ENCODE peak calls at places on chromosomes 16 and 17, in nine cellular contexts. B, Q, D, N, T, G, S, O and E are unnamed samples.

GRCh38 chr17:11383157-11383556 is 142.1 kb downstream of the SHISA6 start:
- DNase-seq in N (no peak), T (no peak), G (no peak), Q (no peak), B (no peak), O (no peak), S (no peak), D (no peak), E (no peak)

GRCh38 chr17:72294487-72294893 is 173.7 kb downstream of the SOX9 start:
- DNase-seq in N (no peak), Q (no peak), S (no peak), B (no peak), T (no peak), D (no peak), O (no peak), G (no peak), E (no peak)

GRCh38 chr17:72976971-72977767 is 115.3 kb downstream of the SLC39A11 start:
- DNase-seq in T (no peak), B (peak), N (peak), S (peak), D (peak), G (no peak), O (peak), Q (no peak), E (peak)

GRCh38 chr17:6467567-6467966 is 23.3 kb downstream of the PIMREG start:
- DNase-seq in B (no peak), G (no peak), N (no peak), Q (no peak), O (no peak), D (no peak), S (no peak), T (no peak), E (no peak)

GRCh38 chr16:54242199-54242598 is 44.4 kb downstream of the IRX3 start:
- DNase-seq in T (no peak), B (no peak), S (no peak), G (peak), O (no peak), D (no peak), Q (no peak), N (no peak), E (no peak)

GRCh38 chr17:39979021-39979660 is 1.5 kb upstream of the PSMD3 start:
- DNase-seq in D (peak), B (peak), N (peak), S (no peak), G (no peak), O (no peak), Q (no peak), T (no peak), E (peak)

GRCh38 chr17:2814049-2814448 is 17.8 kb downstream of the RAP1GAP2 start:
- DNase-seq in Q (no peak), T (no peak), N (no peak), S (no peak), D (no peak), O (no peak), G (no peak), B (no peak), E (no peak)

GRCh38 chr17:77728871-77729270 is 229.6 kb upstream of the TNRC6C start:
- DNase-seq in B (no peak), S (no peak), O (no peak), D (no peak), G (no peak), Q (no peak), N (no peak), T (no peak), E (no peak)

GRCh38 chr16:69319826-69320730 is 8.9 kb downstream of the VPS4A start:
- DNase-seq in D (no peak), N (no peak), B (no peak), T (no peak), S (no peak), Q (no peak), O (no peak), G (no peak), E (no peak)

GRCh38 chr17:60102632-60103047 is 23.9 kb upstream of the HEATR6 start:
- DNase-seq in T (no peak), Q (peak), G (peak), S (peak), O (peak), N (peak), D (peak), B (peak), E (peak)

GRCh38 chr17:17780941-17781590 is 55.7 kb downstream of the SREBF1 start:
- DNase-seq in B (peak), Q (no peak), O (no peak), T (peak), G (no peak), N (peak), D (peak), S (no peak), E (peak)

GRCh38 chr17:15247891-15248529 is 17.1 kb downstream of the PMP22 start:
- DNase-seq in Q (no peak), O (peak), G (no peak), B (no peak), N (no peak), T (no peak), S (no peak), D (peak), E (no peak)

DNA sequence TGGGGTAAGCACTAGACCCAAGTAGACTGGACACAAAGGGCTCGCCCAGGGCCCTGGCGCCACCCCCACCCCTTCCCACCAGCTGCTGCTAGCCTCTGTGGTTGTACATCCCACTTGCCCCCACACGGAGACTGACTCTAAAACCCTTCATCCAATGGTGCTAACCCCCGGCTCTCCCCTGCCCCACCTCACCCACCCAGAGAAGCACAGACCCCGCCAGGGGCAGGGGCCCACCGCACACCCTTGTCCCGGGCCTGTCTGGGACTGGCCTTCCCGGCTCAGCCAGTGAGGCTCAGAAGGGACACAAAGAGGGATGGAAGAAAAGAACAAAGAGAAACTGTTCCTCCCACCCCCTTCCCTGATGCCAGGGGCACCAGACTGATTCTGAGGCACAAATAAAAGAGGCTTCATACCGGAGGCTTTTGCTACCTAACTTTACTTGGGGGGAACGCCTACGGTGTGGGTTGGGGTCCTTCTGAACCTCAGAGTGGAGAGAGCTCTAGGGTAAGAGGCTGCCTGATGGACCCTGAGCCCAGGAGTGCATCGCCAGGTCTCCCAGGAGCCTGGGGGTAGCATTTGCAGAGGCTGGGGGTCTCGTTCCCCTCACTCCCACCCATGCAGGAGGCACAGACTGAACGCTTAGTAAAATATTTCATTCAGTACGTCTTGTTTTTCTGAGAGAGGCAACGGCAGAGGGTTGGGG is 8.2 kb downstream of the CORO6 start:
- DNase-seq in N (no peak), Q (no peak), G (no peak), O (no peak), T (no peak), S (no peak), D (no peak), B (no peak), E (no peak)
- H3K4me3 ChIP-seq in N (no peak), Q (peak), G (no peak), O (no peak), T (no peak), S (no peak), D (no peak), B (no peak), E (no peak)

DNA sequence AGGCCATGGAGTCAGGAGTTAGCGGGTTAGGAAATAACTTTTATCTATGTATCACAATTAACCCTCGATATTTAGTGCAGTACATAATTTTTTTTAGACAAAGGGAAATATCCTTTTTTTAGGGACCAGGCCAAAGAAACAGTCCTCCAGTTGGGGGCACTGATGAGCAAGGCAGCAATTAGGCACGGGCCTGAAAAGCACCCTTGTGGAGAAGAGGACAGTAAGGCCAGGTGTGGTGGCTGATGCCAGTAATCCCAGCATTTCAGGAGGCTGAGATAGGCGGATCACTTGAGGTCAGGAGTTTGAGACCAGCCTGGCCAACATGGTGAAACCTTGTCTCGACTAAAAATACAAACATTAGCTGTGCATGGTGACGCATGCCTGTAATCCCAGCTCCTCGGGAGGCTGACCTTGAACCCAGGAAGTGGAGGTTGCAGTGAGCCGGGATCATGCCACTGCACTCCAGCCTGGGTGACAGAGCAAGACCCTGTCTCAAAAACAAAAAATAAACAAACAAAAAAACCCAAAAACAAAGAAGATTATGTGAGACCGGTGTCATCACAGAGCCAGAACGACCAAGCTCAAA is 158.3 kb upstream of the NOL11 start:
- DNase-seq in G (no peak), N (no peak), D (no peak), B (no peak), Q (no peak), T (no peak), O (no peak), S (no peak), E (peak)
- TF ChIP-seq CTCF in G (peak), N (peak), D (no peak), B (peak), Q (no peak), T (peak), O (peak), S (peak), E (peak)

GRCh38 chr17:56778898-56779297 is 54.8 kb downstream of the C17orf67 start:
- DNase-seq in G (no peak), O (no peak), Q (no peak), T (no peak), S (no peak), N (no peak), B (no peak), D (no peak), E (no peak)
- H3K4me3 ChIP-seq in G (no peak), O (no peak), Q (no peak), T (no peak), S (no peak), N (no peak), B (no peak), D (no peak), E (no peak)

GRCh38 chr16:8621221-8621571 is 302 bp upstream of the METTL22 start:
- DNase-seq in B (no peak), T (no peak), Q (no peak), G (no peak), D (no peak), S (no peak), N (no peak), O (no peak), E (peak)
- TF ChIP-seq CTCF in B (no peak), T (no peak), Q (no peak), G (no peak), D (no peak), S (no peak), N (no peak), O (no peak), E (no peak)

GRCh38 chr16:30785126-30786106 is 1.6 kb downstream of the ZNF629 start:
- DNase-seq in N (no peak), G (no peak), Q (no peak), T (no peak), B (no peak), D (no peak), O (no peak), S (no peak), E (no peak)
- H3K4me3 ChIP-seq in N (peak), G (peak), Q (no peak), T (peak), B (peak), D (peak), O (peak), S (peak), E (peak)

GRCh38 chr16:370980-371728 is 816 bp upstream of the MRPL28 start:
- DNase-seq in Q (no peak), G (peak), B (no peak), N (no peak), O (no peak), S (no peak), D (no peak), T (peak), E (no peak)

GRCh38 chr16:373020-373598 is 2.8 kb upstream of the MRPL28 start:
- DNase-seq in T (no peak), D (no peak), Q (no peak), B (no peak), S (no peak), O (no peak), G (no peak), N (no peak), E (no peak)

GRCh38 chr16:373848-374615 is 3.7 kb upstream of the MRPL28 start:
- DNase-seq in B (no peak), T (peak), G (no peak), O (no peak), N (no peak), D (no peak), S (no peak), Q (no peak), E (no peak)

GRCh38 chr16:371729-372521 is 1.6 kb upstream of the MRPL28 start:
- DNase-seq in N (no peak), S (no peak), G (peak), B (no peak), O (no peak), T (peak), D (no peak), Q (no peak), E (no peak)

GRCh38 chr16:372584-372983 is 2.2 kb upstream of the MRPL28 start:
- DNase-seq in Q (no peak), B (no peak), O (no peak), G (no peak), T (no peak), D (no peak), N (no peak), S (no peak), E (no peak)
- TF ChIP-seq CTCF in Q (no peak), B (no peak), O (no peak), G (no peak), T (no peak), D (no peak), N (no peak), S (no peak), E (no peak)

GRCh38 chr16:31487076-31487719 is 4.3 kb downstream of the SLC5A2 start:
- DNase-seq in S (no peak), B (no peak), G (no peak), O (no peak), T (peak), Q (no peak), N (no peak), D (no peak), E (no peak)
- H3K4me3 ChIP-seq in S (peak), B (peak), G (peak), O (peak), T (peak), Q (peak), N (peak), D (peak), E (peak)

DNA sequence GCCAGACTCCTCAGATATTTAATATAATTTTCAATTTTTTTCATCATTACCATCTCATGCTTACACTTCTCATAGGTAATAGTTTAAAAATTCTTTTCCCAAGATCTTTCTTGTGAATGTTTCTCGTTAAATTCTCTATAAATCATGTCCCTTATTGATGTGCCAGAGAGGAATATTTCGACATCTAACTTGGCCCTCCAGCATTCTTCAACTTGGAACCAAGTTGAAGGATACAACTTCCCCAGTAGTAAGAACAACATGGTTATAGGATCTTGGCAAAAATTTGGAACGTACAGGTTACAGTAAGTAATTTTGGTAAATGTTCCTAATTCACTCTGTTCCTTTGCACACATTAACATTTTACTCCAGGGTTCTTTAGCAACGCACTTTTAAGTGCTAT is 731.8 kb downstream of the CDH11 start:
- DNase-seq in B (no peak), O (no peak), Q (no peak), N (no peak), T (no peak), D (no peak), G (no peak), S (no peak), E (no peak)
- TF ChIP-seq CTCF in B (no peak), O (no peak), Q (no peak), N (no peak), T (no peak), D (no peak), G (no peak), S (no peak), E (no peak)

GRCh38 chr16:4987580-4988374 is 29.6 kb downstream of the SEC14L5 start:
- DNase-seq in T (peak), S (no peak), G (no peak), B (no peak), O (peak), Q (no peak), D (no peak), N (no peak), E (no peak)
- H3K4me3 ChIP-seq in T (no peak), S (no peak), G (no peak), B (no peak), O (peak), Q (no peak), D (no peak), N (no peak), E (no peak)

DNA sequence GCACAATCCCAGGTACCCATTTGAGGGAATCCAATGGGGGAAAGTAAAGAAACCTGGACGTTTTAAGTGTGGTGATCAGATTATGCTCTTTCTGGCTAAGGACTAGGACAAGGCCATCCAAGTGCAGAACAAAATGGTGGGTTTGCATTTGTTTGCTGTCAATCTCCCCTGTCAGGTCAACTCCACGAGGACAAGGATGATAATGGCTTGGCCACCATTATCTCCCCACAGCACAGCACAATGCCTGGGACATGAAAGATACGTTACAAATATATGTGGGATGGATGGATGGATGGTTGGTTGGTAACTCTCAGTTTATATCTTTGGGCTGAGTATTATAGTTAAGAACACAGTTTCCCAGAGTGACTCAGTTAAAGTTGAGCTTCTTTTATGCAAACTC is 526.9 kb downstream of the NPIPA7 start:
- DNase-seq in N (no peak), S (no peak), D (no peak), Q (no peak), T (no peak), B (no peak), O (no peak), G (no peak), E (no peak)
- TF ChIP-seq CTCF in N (no peak), S (no peak), D (no peak), Q (no peak), T (no peak), B (no peak), O (no peak), G (no peak), E (no peak)